ENCODE peak calls at places on chromosomes 2 and 18, in six cellular contexts. Y is NB4; W is progenitor cell of endocrine pancreas; S is T-helper 17 cell; Q is brain microvascular endothelial cell; O is stimulated activated CD4-positive, alpha-beta T cell treated with anti-CD3 and anti-CD28 coated beads, Interleukin-2, amount 100 ng/mL, for 48 hours. A is an unnamed sample.
A peak's percentile ranks its signal among the peaks of the same experiment; 100 is the strongest.

GRCh38 chr2:183000846-183001245 is 37.4 kb downstream of the NCKAP1 start:
- DNase-seq in Y (no peak), W (no peak), S (no peak), Q (no peak), O (no peak), A (no peak)

GRCh38 chr18:9287037-9287436 is 47.5 kb upstream of the TWSG1 start:
- DNase-seq in Y (no peak), W (no peak), S (no peak), Q (no peak), O (no peak), A (no peak)

GRCh38 chr18:65938592-65939372 is 188.0 kb downstream of the CDH7 start:
- DNase-seq in Y (peak; percentile 63), W (no peak), S (no peak), Q (peak; percentile 2), O (no peak), A (peak; percentile 23)

GRCh38 chr2:11691071-11691660 is 21.2 kb upstream of the NTSR2 start:
- DNase-seq in Y (no peak), W (no peak), S (no peak), Q (no peak), O (no peak), A (no peak)

GRCh38 chr2:236702693-236703092 is 133.1 kb downstream of the ACKR3 start:
- DNase-seq in Y (no peak), W (no peak), S (no peak), Q (no peak), O (no peak), A (no peak)

GRCh38 chr18:13292736-13293135 is 74.2 kb downstream of the LDLRAD4 start:
- DNase-seq in Y (no peak), W (no peak), S (no peak), Q (no peak), O (no peak), A (no peak)

GRCh38 chr2:26982102-26982742 is 11.8 kb downstream of the MAPRE3 start:
- DNase-seq in Y (peak; percentile 49), W (peak; percentile 23), S (no peak), Q (peak; percentile 22), O (no peak), A (peak; percentile 32)

GRCh38 chr18:9210996-9211395 is 74.4 kb downstream of the ANKRD12 start:
- DNase-seq in Y (no peak), W (no peak), S (no peak), Q (peak; percentile 1), O (no peak), A (no peak)

GRCh38 chr2:172914277-172915003 is 161.2 kb upstream of the MAP3K20 start:
- DNase-seq in Y (no peak), W (no peak), S (no peak), Q (no peak), O (no peak), A (no peak)

GRCh38 chr18:47594063-47594462 is 336.4 kb downstream of the SMAD2 start:
- DNase-seq in Y (no peak), W (no peak), S (no peak), Q (no peak), O (no peak), A (no peak)

GRCh38 chr18:35588995-35589394 is 7.5 kb downstream of the GALNT1 start:
- DNase-seq in Y (no peak), W (no peak), S (no peak), Q (no peak), O (no peak), A (no peak)

A was measured in GDM1.